ENCODE peak calls at places on chromosome 13, in five cellular contexts. W, S, R, V and D are unnamed samples.
A peak's percentile ranks its signal among the peaks of the same experiment; 100 is the strongest.

GRCh38 chr13:93996471-93996870 is 483.0 kb downstream of the DCT start:
- DNase-seq in S (no peak), R (no peak), W (no peak), V (no peak), D (no peak)

GRCh38 chr13:99828114-99828513 is 143.5 kb downstream of the ZIC5 start:
- DNase-seq in V (no peak), R (no peak), S (no peak), W (no peak), D (no peak)

GRCh38 chr13:20721454-20722357 is 18.2 kb downstream of the IL17D start:
- DNase-seq in R (no peak), V (no peak), S (no peak), W (peak; percentile 19), D (no peak)

GRCh38 chr13:20492641-20493040 is 33.0 kb downstream of the CRYL1 start:
- DNase-seq in S (no peak), W (peak; percentile 33), V (no peak), R (no peak), D (no peak)

GRCh38 chr13:85558118-85558517 is 241.1 kb downstream of the SLITRK6 start:
- DNase-seq in W (no peak), R (no peak), V (no peak), S (no peak), D (no peak)

GRCh38 chr13:113726961-113727411 is 32.0 kb upstream of the TMEM255B start:
- DNase-seq in V (no peak), R (no peak), S (no peak), W (no peak), D (no peak)

GRCh38 chr13:27276188-27276587 is 5.6 kb downstream of the RASL11A start:
- DNase-seq in W (no peak), S (no peak), R (no peak), V (no peak), D (no peak)

GRCh38 chr13:96449920-96450319 is 360.0 kb downstream of the HS6ST3 start:
- DNase-seq in S (no peak), W (no peak), R (no peak), V (no peak), D (no peak)

GRCh38 chr13:38173403-38173802 is 176.2 kb upstream of the UFM1 start:
- DNase-seq in R (no peak), S (no peak), V (no peak), W (no peak), D (no peak)

GRCh38 chr13:47233734-47234133 is 336.9 kb upstream of the HTR2A start:
- DNase-seq in W (no peak), S (no peak), V (no peak), R (no peak), D (no peak)

GRCh38 chr13:98143601-98144500 is 957 bp downstream of the FARP1 start:
- DNase-seq in R (no peak), S (no peak), V (no peak), W (peak; percentile 15), D (no peak)

GRCh38 chr13:32932376-32932775 is 83.8 kb upstream of the KL start:
- DNase-seq in R (no peak), W (no peak), S (no peak), V (no peak), D (no peak)